ENCODE peak calls at places on chromosomes 13 and 19, in six cellular contexts. One of them, this sample, is unnamed.

GRCh38 chr13:21849323-21849722 is 178.4 kb downstream of the FGF9 start:
- DNase-seq in foreskin fibroblast: no peak
- DNase-seq in transverse colon: no peak
- DNase-seq in ovary: no peak
- DNase-seq in fibroblast of the aortic adventitia: peak
- DNase-seq in NB4: peak
- DNase-seq in this sample: no peak

GRCh38 chr13:103615778-103616177 is 549.6 kb upstream of the SLC10A2 start:
- DNase-seq in foreskin fibroblast: no peak
- DNase-seq in transverse colon: no peak
- DNase-seq in ovary: no peak
- DNase-seq in fibroblast of the aortic adventitia: no peak
- DNase-seq in NB4: no peak
- DNase-seq in this sample: no peak

GRCh38 chr13:46166221-46166584 is 15.8 kb downstream of the LCP1 start:
- DNase-seq in foreskin fibroblast: no peak
- DNase-seq in transverse colon: no peak
- DNase-seq in ovary: no peak
- DNase-seq in fibroblast of the aortic adventitia: no peak
- DNase-seq in NB4: no peak
- DNase-seq in this sample: no peak

GRCh38 chr13:106680796-106681482 is 113.0 kb upstream of the ARGLU1 start:
- DNase-seq in foreskin fibroblast: no peak
- DNase-seq in transverse colon: no peak
- DNase-seq in ovary: no peak
- DNase-seq in fibroblast of the aortic adventitia: no peak
- DNase-seq in NB4: peak
- DNase-seq in this sample: no peak

GRCh38 chr19:42115219-42115618 is 17.0 kb downstream of the POU2F2 start:
- DNase-seq in foreskin fibroblast: peak
- DNase-seq in transverse colon: no peak
- DNase-seq in ovary: no peak
- DNase-seq in fibroblast of the aortic adventitia: peak
- DNase-seq in NB4: no peak
- DNase-seq in this sample: peak

GRCh38 chr13:43805681-43806128 is 18.9 kb upstream of the ENOX1 start:
- DNase-seq in foreskin fibroblast: no peak
- DNase-seq in transverse colon: no peak
- DNase-seq in ovary: no peak
- DNase-seq in fibroblast of the aortic adventitia: no peak
- DNase-seq in NB4: no peak
- DNase-seq in this sample: peak

GRCh38 chr13:95809429-95809828 is 132.5 kb downstream of the DNAJC3 start:
- DNase-seq in foreskin fibroblast: no peak
- DNase-seq in transverse colon: no peak
- DNase-seq in ovary: no peak
- DNase-seq in fibroblast of the aortic adventitia: no peak
- DNase-seq in NB4: no peak
- DNase-seq in this sample: no peak

GRCh38 chr13:79631260-79631659 is 150.3 kb downstream of the NDFIP2 start:
- DNase-seq in foreskin fibroblast: peak
- DNase-seq in transverse colon: no peak
- DNase-seq in ovary: no peak
- DNase-seq in fibroblast of the aortic adventitia: peak
- DNase-seq in NB4: peak
- DNase-seq in this sample: peak

GRCh38 chr13:112796190-112796915 is 106.5 kb downstream of the ATP11A start:
- DNase-seq in foreskin fibroblast: no peak
- DNase-seq in transverse colon: no peak
- DNase-seq in ovary: no peak
- DNase-seq in fibroblast of the aortic adventitia: no peak
- DNase-seq in NB4: no peak
- DNase-seq in this sample: no peak

GRCh38 chr19:2427323-2428026 is at the start of gene TIMM13:
- DNase-seq in foreskin fibroblast: peak
- DNase-seq in transverse colon: peak
- DNase-seq in ovary: peak
- DNase-seq in fibroblast of the aortic adventitia: peak
- DNase-seq in NB4: peak
- DNase-seq in this sample: peak

GRCh38 chr19:2426661-2427322 is 594 bp downstream of the TIMM13 start:
- DNase-seq in foreskin fibroblast: peak
- DNase-seq in transverse colon: peak
- DNase-seq in ovary: peak
- DNase-seq in fibroblast of the aortic adventitia: peak
- DNase-seq in NB4: peak
- DNase-seq in this sample: no peak

GRCh38 chr19:2429917-2430570 is 2.7 kb upstream of the TIMM13 start:
- DNase-seq in foreskin fibroblast: no peak
- DNase-seq in transverse colon: no peak
- DNase-seq in ovary: no peak
- DNase-seq in fibroblast of the aortic adventitia: no peak
- DNase-seq in NB4: no peak
- DNase-seq in this sample: no peak

GRCh38 chr19:2428756-2429711 is 1.6 kb upstream of the TIMM13 start:
- DNase-seq in foreskin fibroblast: no peak
- DNase-seq in transverse colon: no peak
- DNase-seq in ovary: peak
- DNase-seq in fibroblast of the aortic adventitia: no peak
- DNase-seq in NB4: no peak
- DNase-seq in this sample: no peak

GRCh38 chr19:2428027-2428690 is 773 bp upstream of the TIMM13 start:
- DNase-seq in foreskin fibroblast: peak
- DNase-seq in transverse colon: peak
- DNase-seq in ovary: peak
- DNase-seq in fibroblast of the aortic adventitia: peak
- DNase-seq in NB4: no peak
- DNase-seq in this sample: no peak
- TF ChIP-seq CTCF in foreskin fibroblast: no peak
- TF ChIP-seq CTCF in transverse colon: no peak
- TF ChIP-seq CTCF in ovary: no peak
- TF ChIP-seq CTCF in fibroblast of the aortic adventitia: peak
- TF ChIP-seq CTCF in NB4: no peak
- TF ChIP-seq CTCF in this sample: no peak

GRCh38 chr19:52601025-52601973 is 31.2 kb downstream of the ZNF701 start:
- DNase-seq in foreskin fibroblast: peak
- DNase-seq in transverse colon: peak
- DNase-seq in ovary: peak
- DNase-seq in fibroblast of the aortic adventitia: peak
- DNase-seq in NB4: peak
- DNase-seq in this sample: peak
- TF ChIP-seq CTCF in foreskin fibroblast: peak
- TF ChIP-seq CTCF in transverse colon: peak
- TF ChIP-seq CTCF in ovary: no peak
- TF ChIP-seq CTCF in fibroblast of the aortic adventitia: peak
- TF ChIP-seq CTCF in NB4: no peak
- TF ChIP-seq CTCF in this sample: peak

GRCh38 chr19:47260476-47260875 is 4.2 kb downstream of the CCDC9 start:
- DNase-seq in foreskin fibroblast: no peak
- DNase-seq in transverse colon: no peak
- DNase-seq in ovary: no peak
- DNase-seq in fibroblast of the aortic adventitia: no peak
- DNase-seq in NB4: no peak
- DNase-seq in this sample: no peak
- TF ChIP-seq CTCF in foreskin fibroblast: no peak
- TF ChIP-seq CTCF in transverse colon: no peak
- TF ChIP-seq CTCF in ovary: no peak
- TF ChIP-seq CTCF in fibroblast of the aortic adventitia: no peak
- TF ChIP-seq CTCF in NB4: no peak
- TF ChIP-seq CTCF in this sample: no peak

GRCh38 chr19:33216198-33216830 is 9.3 kb downstream of the SLC7A10 start:
- DNase-seq in foreskin fibroblast: no peak
- DNase-seq in transverse colon: no peak
- DNase-seq in ovary: no peak
- DNase-seq in fibroblast of the aortic adventitia: no peak
- DNase-seq in NB4: no peak
- DNase-seq in this sample: no peak
- TF ChIP-seq CTCF in foreskin fibroblast: no peak
- TF ChIP-seq CTCF in transverse colon: no peak
- TF ChIP-seq CTCF in ovary: no peak
- TF ChIP-seq CTCF in fibroblast of the aortic adventitia: no peak
- TF ChIP-seq CTCF in NB4: no peak
- TF ChIP-seq CTCF in this sample: no peak

GRCh38 chr13:93248627-93249047 is 22.0 kb downstream of the GPC6 start:
- DNase-seq in foreskin fibroblast: no peak
- DNase-seq in transverse colon: no peak
- DNase-seq in ovary: no peak
- DNase-seq in fibroblast of the aortic adventitia: peak
- DNase-seq in NB4: no peak
- DNase-seq in this sample: peak
- TF ChIP-seq CTCF in foreskin fibroblast: no peak
- TF ChIP-seq CTCF in transverse colon: no peak
- TF ChIP-seq CTCF in ovary: no peak
- TF ChIP-seq CTCF in fibroblast of the aortic adventitia: peak
- TF ChIP-seq CTCF in NB4: no peak
- TF ChIP-seq CTCF in this sample: peak